ENCODE peak calls at places on chromosomes 7 and 10, in five cellular contexts. R is NCI-H1092; C is stimulated activated CD8-positive, alpha-beta memory T cell treated with anti-CD3 and anti-CD28 coated beads, Interleukin-4, amount 100 ng/mL, for 1 hour; M is AG09319; A is lung microvascular endothelial cell. W is an unnamed sample.

GRCh38 chr7:26363465-26363864 is 71.8 kb downstream of the SNX10 start:
- DNase-seq in R (no peak), C (no peak), M (no peak), A (no peak), W (no peak)

GRCh38 chr7:106614751-106615150 is 46.2 kb downstream of the CCDC71L start:
- DNase-seq in R (no peak), C (no peak), M (no peak), A (no peak), W (no peak)

GRCh38 chr10:99236627-99237309 is 1.1 kb upstream of the HPSE2 start:
- DNase-seq in R (no peak), C (no peak), M (no peak), A (no peak), W (no peak)

GRCh38 chr10:5268743-5269142 is 72.1 kb downstream of the AKR1C4 start:
- DNase-seq in R (no peak), C (no peak), M (no peak), A (no peak), W (no peak)

GRCh38 chr7:107610353-107610752 is 30.3 kb downstream of the BCAP29 start:
- DNase-seq in R (no peak), C (no peak), M (no peak), A (peak), W (peak)

GRCh38 chr7:80154656-80155325 is 20.2 kb downstream of the GNAI1 start:
- DNase-seq in R (no peak), C (no peak), M (no peak), A (peak), W (no peak)

GRCh38 chr10:8053446-8054242 is 844 bp upstream of the GATA3 start:
- DNase-seq in R (peak), C (peak), M (peak), A (peak), W (peak)

GRCh38 chr7:158407581-158408331 is 179.9 kb downstream of the PTPRN2 start:
- DNase-seq in R (peak), C (no peak), M (no peak), A (peak), W (peak)

GRCh38 chr7:36794689-36795088 is 70.4 kb upstream of the AOAH start:
- DNase-seq in R (peak), C (no peak), M (no peak), A (peak), W (peak)

GRCh38 chr10:123306290-123306689 is 152.1 kb downstream of the BUB3 start:
- DNase-seq in R (no peak), C (no peak), M (no peak), A (no peak), W (no peak)

GRCh38 chr7:28130277-28130676 is 50.3 kb downstream of the JAZF1 start:
- DNase-seq in R (no peak), C (no peak), M (peak), A (no peak), W (no peak)

GRCh38 chr10:89592539-89592938 is 52.5 kb downstream of the PANK1 start:
- DNase-seq in R (no peak), C (no peak), M (no peak), A (no peak), W (no peak)

GRCh38 chr7:107150375-107151073 is 18.3 kb upstream of the HBP1 start:
- DNase-seq in R (peak), C (peak), M (peak), A (peak), W (peak)

GRCh38 chr10:688621-689426 is 644 bp downstream of the DIP2C start:
- DNase-seq in R (no peak), C (no peak), M (no peak), A (peak), W (peak)

GRCh38 chr7:74101061-74101681 is 17.6 kb downstream of the LIMK1 start:
- DNase-seq in R (no peak), C (no peak), M (no peak), A (no peak), W (no peak)

GRCh38 chr7:4790078-4790465 is 14.6 kb downstream of the AP5Z1 start:
- DNase-seq in R (no peak), C (no peak), M (no peak), A (no peak), W (no peak)

GRCh38 chr7:27933691-27934565 is 194.0 kb downstream of the TAX1BP1 start:
- DNase-seq in R (peak), C (no peak), M (peak), A (peak), W (no peak)

GRCh38 chr7:135930565-135931423 is 46.4 kb downstream of the MTPN start:
- DNase-seq in R (no peak), C (no peak), M (no peak), A (peak), W (no peak)

GRCh38 chr7:26293569-26294308 is 2.1 kb downstream of the SNX10 start:
- DNase-seq in R (no peak), C (no peak), M (no peak), A (no peak), W (no peak)

GRCh38 chr7:138228119-138228518 is 151.9 kb downstream of the AKR1D1 start:
- DNase-seq in R (no peak), C (no peak), M (no peak), A (no peak), W (no peak)

GRCh38 chr7:28629216-28629848 is 217.0 kb downstream of the CREB5 start:
- DNase-seq in R (no peak), C (no peak), M (no peak), A (no peak), W (no peak)

GRCh38 chr10:69315610-69316312 is 37.5 kb downstream of the HK1 start:
- DNase-seq in R (no peak), C (no peak), M (no peak), A (no peak), W (no peak)

GRCh38 chr7:111174476-111174875 is 83.5 kb downstream of the LRRN3 start:
- DNase-seq in R (no peak), C (no peak), M (no peak), A (no peak), W (no peak)

GRCh38 chr7:30596043-30596641 is 1.5 kb downstream of the GARS1 start:
- DNase-seq in R (no peak), C (no peak), M (no peak), A (peak), W (peak)

GRCh38 chr7:136071106-136071505 is 93.9 kb upstream of the MTPN start:
- DNase-seq in R (no peak), C (no peak), M (no peak), A (no peak), W (no peak)

GRCh38 chr7:152330827-152331226 is 105.0 kb downstream of the KMT2C start:
- DNase-seq in R (no peak), C (no peak), M (no peak), A (no peak), W (no peak)

GRCh38 chr10:122225324-122225723 is 45.8 kb upstream of the BTBD16 start:
- DNase-seq in R (no peak), C (no peak), M (no peak), A (no peak), W (no peak)

GRCh38 chr7:6613706-6614105 is 1.7 kb upstream of the ZNF853 start:
- DNase-seq in R (no peak), C (no peak), M (no peak), A (no peak), W (no peak)

GRCh38 chr10:75137533-75138438 is 26.3 kb downstream of the SAMD8 start:
- DNase-seq in R (no peak), C (no peak), M (peak), A (no peak), W (no peak)

GRCh38 chr7:49295136-49295535 is 370.8 kb downstream of the CDC14C start:
- DNase-seq in R (no peak), C (no peak), M (peak), A (no peak), W (no peak)

GRCh38 chr7:101066141-101066857 is 19.0 kb upstream of the TRIM56 start:
- DNase-seq in R (no peak), C (no peak), M (no peak), A (no peak), W (no peak)

GRCh38 chr7:2264158-2264557 is 22.1 kb downstream of the NUDT1 start:
- DNase-seq in R (no peak), C (no peak), M (no peak), A (no peak), W (no peak)

GRCh38 chr7:11540271-11540761 is 291.7 kb downstream of the THSD7A start:
- DNase-seq in R (no peak), C (no peak), M (no peak), A (peak), W (no peak)

W was measured in NCI-H1105.